ENCODE peak calls at places on chromosome X, in nine cellular contexts. One of them, this sample, is unnamed.

GRCh38 chrX:78658851-78659744 is at the start of gene RTL3:
- DNase-seq in iPS DF 6.9: no peak
- DNase-seq in stimulated activated effector memory CD8-positive, alpha-beta T cell treated with anti-CD3 and anti-CD28 coated beads, Interleukin-12 subunit alpha, Interleukin-12 subunit beta, amount 100 ng/mL, for 72 hours: no peak
- DNase-seq in stimulated activated CD8-positive, alpha-beta memory T cell treated with anti-CD3 and anti-CD28 coated beads, Interleukin-2, amount 100 ng/mL, for 48 hours: no peak
- DNase-seq in amygdala: no peak
- DNase-seq in ACHN: no peak
- DNase-seq in A549: no peak
- DNase-seq in stimulated activated CD4-positive, alpha-beta T cell treated with anti-CD3 and anti-CD28 coated beads, Interleukin-1b, Interleukin-23, amount 100 ng/mL, for 24 hours: no peak
- DNase-seq in HuH-7: no peak
- DNase-seq in this sample: no peak

GRCh38 chrX:20802036-20802435 is 535.3 kb upstream of the RPS6KA3 start:
- DNase-seq in A549: no peak
- DNase-seq in stimulated activated effector memory CD8-positive, alpha-beta T cell treated with anti-CD3 and anti-CD28 coated beads, Interleukin-12 subunit alpha, Interleukin-12 subunit beta, amount 100 ng/mL, for 72 hours: no peak
- DNase-seq in iPS DF 6.9: no peak
- DNase-seq in stimulated activated CD4-positive, alpha-beta T cell treated with anti-CD3 and anti-CD28 coated beads, Interleukin-1b, Interleukin-23, amount 100 ng/mL, for 24 hours: no peak
- DNase-seq in stimulated activated CD8-positive, alpha-beta memory T cell treated with anti-CD3 and anti-CD28 coated beads, Interleukin-2, amount 100 ng/mL, for 48 hours: no peak
- DNase-seq in amygdala: no peak
- DNase-seq in HuH-7: no peak
- DNase-seq in ACHN: no peak
- DNase-seq in this sample: no peak

GRCh38 chrX:120468479-120468824 is 644 bp downstream of the LAMP2 start:
- DNase-seq in stimulated activated CD4-positive, alpha-beta T cell treated with anti-CD3 and anti-CD28 coated beads, Interleukin-1b, Interleukin-23, amount 100 ng/mL, for 24 hours: no peak
- DNase-seq in amygdala: no peak
- DNase-seq in A549: no peak
- DNase-seq in ACHN: no peak
- DNase-seq in stimulated activated effector memory CD8-positive, alpha-beta T cell treated with anti-CD3 and anti-CD28 coated beads, Interleukin-12 subunit alpha, Interleukin-12 subunit beta, amount 100 ng/mL, for 72 hours: no peak
- DNase-seq in iPS DF 6.9: no peak
- DNase-seq in HuH-7: no peak
- DNase-seq in stimulated activated CD8-positive, alpha-beta memory T cell treated with anti-CD3 and anti-CD28 coated beads, Interleukin-2, amount 100 ng/mL, for 48 hours: no peak
- DNase-seq in this sample: no peak

GRCh38 chrX:43881410-43882293 is 598 bp downstream of the MAOB start:
- DNase-seq in stimulated activated CD8-positive, alpha-beta memory T cell treated with anti-CD3 and anti-CD28 coated beads, Interleukin-2, amount 100 ng/mL, for 48 hours: no peak
- DNase-seq in stimulated activated CD4-positive, alpha-beta T cell treated with anti-CD3 and anti-CD28 coated beads, Interleukin-1b, Interleukin-23, amount 100 ng/mL, for 24 hours: no peak
- DNase-seq in HuH-7: peak
- DNase-seq in iPS DF 6.9: no peak
- DNase-seq in ACHN: no peak
- DNase-seq in amygdala: no peak
- DNase-seq in stimulated activated effector memory CD8-positive, alpha-beta T cell treated with anti-CD3 and anti-CD28 coated beads, Interleukin-12 subunit alpha, Interleukin-12 subunit beta, amount 100 ng/mL, for 72 hours: no peak
- DNase-seq in A549: no peak
- DNase-seq in this sample: no peak

GRCh38 chrX:446243-446642 is 59.5 kb upstream of the PPP2R3B start:
- DNase-seq in stimulated activated CD8-positive, alpha-beta memory T cell treated with anti-CD3 and anti-CD28 coated beads, Interleukin-2, amount 100 ng/mL, for 48 hours: no peak
- DNase-seq in HuH-7: no peak
- DNase-seq in A549: no peak
- DNase-seq in stimulated activated effector memory CD8-positive, alpha-beta T cell treated with anti-CD3 and anti-CD28 coated beads, Interleukin-12 subunit alpha, Interleukin-12 subunit beta, amount 100 ng/mL, for 72 hours: no peak
- DNase-seq in iPS DF 6.9: peak
- DNase-seq in amygdala: no peak
- DNase-seq in ACHN: no peak
- DNase-seq in stimulated activated CD4-positive, alpha-beta T cell treated with anti-CD3 and anti-CD28 coated beads, Interleukin-1b, Interleukin-23, amount 100 ng/mL, for 24 hours: no peak
- DNase-seq in this sample: no peak

GRCh38 chrX:110450050-110450449 is 91.4 kb downstream of the RTL9 start:
- DNase-seq in stimulated activated effector memory CD8-positive, alpha-beta T cell treated with anti-CD3 and anti-CD28 coated beads, Interleukin-12 subunit alpha, Interleukin-12 subunit beta, amount 100 ng/mL, for 72 hours: peak
- DNase-seq in stimulated activated CD4-positive, alpha-beta T cell treated with anti-CD3 and anti-CD28 coated beads, Interleukin-1b, Interleukin-23, amount 100 ng/mL, for 24 hours: peak
- DNase-seq in A549: peak
- DNase-seq in ACHN: peak
- DNase-seq in HuH-7: peak
- DNase-seq in stimulated activated CD8-positive, alpha-beta memory T cell treated with anti-CD3 and anti-CD28 coated beads, Interleukin-2, amount 100 ng/mL, for 48 hours: peak
- DNase-seq in amygdala: peak
- DNase-seq in iPS DF 6.9: peak
- DNase-seq in this sample: peak

GRCh38 chrX:7996414-7996813 is 69.2 kb upstream of the PNPLA4 start:
- DNase-seq in iPS DF 6.9: no peak
- DNase-seq in stimulated activated effector memory CD8-positive, alpha-beta T cell treated with anti-CD3 and anti-CD28 coated beads, Interleukin-12 subunit alpha, Interleukin-12 subunit beta, amount 100 ng/mL, for 72 hours: no peak
- DNase-seq in HuH-7: peak
- DNase-seq in amygdala: no peak
- DNase-seq in A549: no peak
- DNase-seq in stimulated activated CD8-positive, alpha-beta memory T cell treated with anti-CD3 and anti-CD28 coated beads, Interleukin-2, amount 100 ng/mL, for 48 hours: no peak
- DNase-seq in ACHN: peak
- DNase-seq in stimulated activated CD4-positive, alpha-beta T cell treated with anti-CD3 and anti-CD28 coated beads, Interleukin-1b, Interleukin-23, amount 100 ng/mL, for 24 hours: no peak
- DNase-seq in this sample: peak

GRCh38 chrX:150854856-150855255 is 43.6 kb downstream of the CD99L2 start:
- DNase-seq in ACHN: no peak
- DNase-seq in stimulated activated CD4-positive, alpha-beta T cell treated with anti-CD3 and anti-CD28 coated beads, Interleukin-1b, Interleukin-23, amount 100 ng/mL, for 24 hours: no peak
- DNase-seq in iPS DF 6.9: no peak
- DNase-seq in A549: no peak
- DNase-seq in amygdala: no peak
- DNase-seq in stimulated activated CD8-positive, alpha-beta memory T cell treated with anti-CD3 and anti-CD28 coated beads, Interleukin-2, amount 100 ng/mL, for 48 hours: no peak
- DNase-seq in HuH-7: no peak
- DNase-seq in stimulated activated effector memory CD8-positive, alpha-beta T cell treated with anti-CD3 and anti-CD28 coated beads, Interleukin-12 subunit alpha, Interleukin-12 subunit beta, amount 100 ng/mL, for 72 hours: no peak
- DNase-seq in this sample: no peak

GRCh38 chrX:24999501-24999900 is 16.3 kb downstream of the ARX start:
- DNase-seq in stimulated activated effector memory CD8-positive, alpha-beta T cell treated with anti-CD3 and anti-CD28 coated beads, Interleukin-12 subunit alpha, Interleukin-12 subunit beta, amount 100 ng/mL, for 72 hours: no peak
- DNase-seq in ACHN: no peak
- DNase-seq in stimulated activated CD8-positive, alpha-beta memory T cell treated with anti-CD3 and anti-CD28 coated beads, Interleukin-2, amount 100 ng/mL, for 48 hours: no peak
- DNase-seq in A549: no peak
- DNase-seq in stimulated activated CD4-positive, alpha-beta T cell treated with anti-CD3 and anti-CD28 coated beads, Interleukin-1b, Interleukin-23, amount 100 ng/mL, for 24 hours: no peak
- DNase-seq in amygdala: no peak
- DNase-seq in HuH-7: no peak
- DNase-seq in iPS DF 6.9: no peak
- DNase-seq in this sample: no peak

GRCh38 chrX:153495362-153495751 is 577 bp downstream of the BGN start:
- DNase-seq in stimulated activated CD4-positive, alpha-beta T cell treated with anti-CD3 and anti-CD28 coated beads, Interleukin-1b, Interleukin-23, amount 100 ng/mL, for 24 hours: no peak
- DNase-seq in amygdala: peak
- DNase-seq in HuH-7: no peak
- DNase-seq in A549: no peak
- DNase-seq in ACHN: no peak
- DNase-seq in stimulated activated effector memory CD8-positive, alpha-beta T cell treated with anti-CD3 and anti-CD28 coated beads, Interleukin-12 subunit alpha, Interleukin-12 subunit beta, amount 100 ng/mL, for 72 hours: no peak
- DNase-seq in iPS DF 6.9: no peak
- DNase-seq in stimulated activated CD8-positive, alpha-beta memory T cell treated with anti-CD3 and anti-CD28 coated beads, Interleukin-2, amount 100 ng/mL, for 48 hours: no peak
- DNase-seq in this sample: no peak

GRCh38 chrX:10052906-10053625 is 85.9 kb downstream of the CLDN34 start:
- DNase-seq in stimulated activated CD8-positive, alpha-beta memory T cell treated with anti-CD3 and anti-CD28 coated beads, Interleukin-2, amount 100 ng/mL, for 48 hours: no peak
- DNase-seq in A549: no peak
- DNase-seq in HuH-7: no peak
- DNase-seq in ACHN: no peak
- DNase-seq in stimulated activated CD4-positive, alpha-beta T cell treated with anti-CD3 and anti-CD28 coated beads, Interleukin-1b, Interleukin-23, amount 100 ng/mL, for 24 hours: no peak
- DNase-seq in amygdala: peak
- DNase-seq in stimulated activated effector memory CD8-positive, alpha-beta T cell treated with anti-CD3 and anti-CD28 coated beads, Interleukin-12 subunit alpha, Interleukin-12 subunit beta, amount 100 ng/mL, for 72 hours: no peak
- DNase-seq in iPS DF 6.9: no peak
- DNase-seq in this sample: no peak

GRCh38 chrX:25853002-25853479 is 285.1 kb upstream of the MAGEB18 start:
- DNase-seq in stimulated activated effector memory CD8-positive, alpha-beta T cell treated with anti-CD3 and anti-CD28 coated beads, Interleukin-12 subunit alpha, Interleukin-12 subunit beta, amount 100 ng/mL, for 72 hours: no peak
- DNase-seq in ACHN: no peak
- DNase-seq in amygdala: no peak
- DNase-seq in A549: no peak
- DNase-seq in stimulated activated CD4-positive, alpha-beta T cell treated with anti-CD3 and anti-CD28 coated beads, Interleukin-1b, Interleukin-23, amount 100 ng/mL, for 24 hours: no peak
- DNase-seq in stimulated activated CD8-positive, alpha-beta memory T cell treated with anti-CD3 and anti-CD28 coated beads, Interleukin-2, amount 100 ng/mL, for 48 hours: no peak
- DNase-seq in HuH-7: no peak
- DNase-seq in iPS DF 6.9: no peak
- DNase-seq in this sample: no peak

GRCh38 chrX:1883772-1884171 is 268.9 kb downstream of the ASMT start:
- DNase-seq in stimulated activated CD4-positive, alpha-beta T cell treated with anti-CD3 and anti-CD28 coated beads, Interleukin-1b, Interleukin-23, amount 100 ng/mL, for 24 hours: no peak
- DNase-seq in iPS DF 6.9: no peak
- DNase-seq in HuH-7: no peak
- DNase-seq in stimulated activated effector memory CD8-positive, alpha-beta T cell treated with anti-CD3 and anti-CD28 coated beads, Interleukin-12 subunit alpha, Interleukin-12 subunit beta, amount 100 ng/mL, for 72 hours: no peak
- DNase-seq in ACHN: no peak
- DNase-seq in stimulated activated CD8-positive, alpha-beta memory T cell treated with anti-CD3 and anti-CD28 coated beads, Interleukin-2, amount 100 ng/mL, for 48 hours: no peak
- DNase-seq in A549: no peak
- DNase-seq in amygdala: no peak
- DNase-seq in this sample: no peak

GRCh38 chrX:16457239-16457638 is 192.7 kb upstream of the S100G start:
- DNase-seq in iPS DF 6.9: no peak
- DNase-seq in ACHN: no peak
- DNase-seq in HuH-7: no peak
- DNase-seq in stimulated activated CD4-positive, alpha-beta T cell treated with anti-CD3 and anti-CD28 coated beads, Interleukin-1b, Interleukin-23, amount 100 ng/mL, for 24 hours: no peak
- DNase-seq in stimulated activated effector memory CD8-positive, alpha-beta T cell treated with anti-CD3 and anti-CD28 coated beads, Interleukin-12 subunit alpha, Interleukin-12 subunit beta, amount 100 ng/mL, for 72 hours: no peak
- DNase-seq in stimulated activated CD8-positive, alpha-beta memory T cell treated with anti-CD3 and anti-CD28 coated beads, Interleukin-2, amount 100 ng/mL, for 48 hours: no peak
- DNase-seq in A549: no peak
- DNase-seq in amygdala: no peak
- DNase-seq in this sample: no peak

GRCh38 chrX:101602077-101602476 is 15.7 kb downstream of the ARMCX6 start:
- DNase-seq in HuH-7: no peak
- DNase-seq in stimulated activated CD4-positive, alpha-beta T cell treated with anti-CD3 and anti-CD28 coated beads, Interleukin-1b, Interleukin-23, amount 100 ng/mL, for 24 hours: no peak
- DNase-seq in ACHN: no peak
- DNase-seq in stimulated activated effector memory CD8-positive, alpha-beta T cell treated with anti-CD3 and anti-CD28 coated beads, Interleukin-12 subunit alpha, Interleukin-12 subunit beta, amount 100 ng/mL, for 72 hours: no peak
- DNase-seq in stimulated activated CD8-positive, alpha-beta memory T cell treated with anti-CD3 and anti-CD28 coated beads, Interleukin-2, amount 100 ng/mL, for 48 hours: no peak
- DNase-seq in A549: no peak
- DNase-seq in iPS DF 6.9: no peak
- DNase-seq in amygdala: no peak
- DNase-seq in this sample: no peak

GRCh38 chrX:38860106-38861013 is 59.1 kb downstream of the MID1IP1 start:
- DNase-seq in A549: no peak
- DNase-seq in ACHN: no peak
- DNase-seq in amygdala: no peak
- DNase-seq in stimulated activated CD4-positive, alpha-beta T cell treated with anti-CD3 and anti-CD28 coated beads, Interleukin-1b, Interleukin-23, amount 100 ng/mL, for 24 hours: peak
- DNase-seq in HuH-7: no peak
- DNase-seq in stimulated activated CD8-positive, alpha-beta memory T cell treated with anti-CD3 and anti-CD28 coated beads, Interleukin-2, amount 100 ng/mL, for 48 hours: peak
- DNase-seq in iPS DF 6.9: no peak
- DNase-seq in stimulated activated effector memory CD8-positive, alpha-beta T cell treated with anti-CD3 and anti-CD28 coated beads, Interleukin-12 subunit alpha, Interleukin-12 subunit beta, amount 100 ng/mL, for 72 hours: no peak
- DNase-seq in this sample: no peak

GRCh38 chrX:123422875-123423274 is 238.8 kb downstream of the GRIA3 start:
- DNase-seq in ACHN: peak
- DNase-seq in stimulated activated CD4-positive, alpha-beta T cell treated with anti-CD3 and anti-CD28 coated beads, Interleukin-1b, Interleukin-23, amount 100 ng/mL, for 24 hours: no peak
- DNase-seq in stimulated activated CD8-positive, alpha-beta memory T cell treated with anti-CD3 and anti-CD28 coated beads, Interleukin-2, amount 100 ng/mL, for 48 hours: no peak
- DNase-seq in amygdala: no peak
- DNase-seq in stimulated activated effector memory CD8-positive, alpha-beta T cell treated with anti-CD3 and anti-CD28 coated beads, Interleukin-12 subunit alpha, Interleukin-12 subunit beta, amount 100 ng/mL, for 72 hours: no peak
- DNase-seq in HuH-7: peak
- DNase-seq in A549: peak
- DNase-seq in iPS DF 6.9: no peak
- DNase-seq in this sample: peak

GRCh38 chrX:16839224-16839851 is 30.8 kb downstream of the RBBP7 start:
- DNase-seq in iPS DF 6.9: no peak
- DNase-seq in stimulated activated effector memory CD8-positive, alpha-beta T cell treated with anti-CD3 and anti-CD28 coated beads, Interleukin-12 subunit alpha, Interleukin-12 subunit beta, amount 100 ng/mL, for 72 hours: no peak
- DNase-seq in ACHN: no peak
- DNase-seq in stimulated activated CD4-positive, alpha-beta T cell treated with anti-CD3 and anti-CD28 coated beads, Interleukin-1b, Interleukin-23, amount 100 ng/mL, for 24 hours: no peak
- DNase-seq in amygdala: no peak
- DNase-seq in HuH-7: no peak
- DNase-seq in stimulated activated CD8-positive, alpha-beta memory T cell treated with anti-CD3 and anti-CD28 coated beads, Interleukin-2, amount 100 ng/mL, for 48 hours: no peak
- DNase-seq in A549: no peak
- DNase-seq in this sample: no peak

GRCh38 chrX:151984328-151984727 is 9.9 kb upstream of the GABRE start:
- DNase-seq in A549: no peak
- DNase-seq in ACHN: no peak
- DNase-seq in iPS DF 6.9: no peak
- DNase-seq in stimulated activated CD4-positive, alpha-beta T cell treated with anti-CD3 and anti-CD28 coated beads, Interleukin-1b, Interleukin-23, amount 100 ng/mL, for 24 hours: no peak
- DNase-seq in stimulated activated effector memory CD8-positive, alpha-beta T cell treated with anti-CD3 and anti-CD28 coated beads, Interleukin-12 subunit alpha, Interleukin-12 subunit beta, amount 100 ng/mL, for 72 hours: no peak
- DNase-seq in HuH-7: no peak
- DNase-seq in stimulated activated CD8-positive, alpha-beta memory T cell treated with anti-CD3 and anti-CD28 coated beads, Interleukin-2, amount 100 ng/mL, for 48 hours: no peak
- DNase-seq in amygdala: no peak
- DNase-seq in this sample: no peak

GRCh38 chrX:80648023-80648422 is 161.7 kb downstream of the BRWD3 start:
- DNase-seq in iPS DF 6.9: no peak
- DNase-seq in stimulated activated effector memory CD8-positive, alpha-beta T cell treated with anti-CD3 and anti-CD28 coated beads, Interleukin-12 subunit alpha, Interleukin-12 subunit beta, amount 100 ng/mL, for 72 hours: no peak
- DNase-seq in HuH-7: no peak
- DNase-seq in ACHN: peak
- DNase-seq in amygdala: no peak
- DNase-seq in stimulated activated CD4-positive, alpha-beta T cell treated with anti-CD3 and anti-CD28 coated beads, Interleukin-1b, Interleukin-23, amount 100 ng/mL, for 24 hours: no peak
- DNase-seq in A549: peak
- DNase-seq in stimulated activated CD8-positive, alpha-beta memory T cell treated with anti-CD3 and anti-CD28 coated beads, Interleukin-2, amount 100 ng/mL, for 48 hours: no peak
- DNase-seq in this sample: peak

GRCh38 chrX:9676311-9676710 is 89.3 kb downstream of the GPR143 start:
- DNase-seq in stimulated activated effector memory CD8-positive, alpha-beta T cell treated with anti-CD3 and anti-CD28 coated beads, Interleukin-12 subunit alpha, Interleukin-12 subunit beta, amount 100 ng/mL, for 72 hours: no peak
- DNase-seq in A549: no peak
- DNase-seq in stimulated activated CD8-positive, alpha-beta memory T cell treated with anti-CD3 and anti-CD28 coated beads, Interleukin-2, amount 100 ng/mL, for 48 hours: no peak
- DNase-seq in ACHN: no peak
- DNase-seq in stimulated activated CD4-positive, alpha-beta T cell treated with anti-CD3 and anti-CD28 coated beads, Interleukin-1b, Interleukin-23, amount 100 ng/mL, for 24 hours: no peak
- DNase-seq in iPS DF 6.9: no peak
- DNase-seq in amygdala: no peak
- DNase-seq in HuH-7: no peak
- DNase-seq in this sample: no peak

GRCh38 chrX:37847733-37848197 is 394 bp upstream of the DYNLT3 start:
- DNase-seq in A549: no peak
- DNase-seq in iPS DF 6.9: no peak
- DNase-seq in amygdala: no peak
- DNase-seq in stimulated activated CD4-positive, alpha-beta T cell treated with anti-CD3 and anti-CD28 coated beads, Interleukin-1b, Interleukin-23, amount 100 ng/mL, for 24 hours: no peak
- DNase-seq in ACHN: no peak
- DNase-seq in stimulated activated effector memory CD8-positive, alpha-beta T cell treated with anti-CD3 and anti-CD28 coated beads, Interleukin-12 subunit alpha, Interleukin-12 subunit beta, amount 100 ng/mL, for 72 hours: no peak
- DNase-seq in HuH-7: no peak
- DNase-seq in stimulated activated CD8-positive, alpha-beta memory T cell treated with anti-CD3 and anti-CD28 coated beads, Interleukin-2, amount 100 ng/mL, for 48 hours: no peak
- DNase-seq in this sample: no peak

GRCh38 chrX:15469613-15470012 is 23.5 kb downstream of the PIR start:
- DNase-seq in iPS DF 6.9: no peak
- DNase-seq in stimulated activated CD8-positive, alpha-beta memory T cell treated with anti-CD3 and anti-CD28 coated beads, Interleukin-2, amount 100 ng/mL, for 48 hours: no peak
- DNase-seq in stimulated activated effector memory CD8-positive, alpha-beta T cell treated with anti-CD3 and anti-CD28 coated beads, Interleukin-12 subunit alpha, Interleukin-12 subunit beta, amount 100 ng/mL, for 72 hours: no peak
- DNase-seq in stimulated activated CD4-positive, alpha-beta T cell treated with anti-CD3 and anti-CD28 coated beads, Interleukin-1b, Interleukin-23, amount 100 ng/mL, for 24 hours: no peak
- DNase-seq in amygdala: no peak
- DNase-seq in A549: no peak
- DNase-seq in HuH-7: no peak
- DNase-seq in ACHN: no peak
- DNase-seq in this sample: no peak

GRCh38 chrX:346034-346813 is 27.6 kb upstream of the GTPBP6 start:
- DNase-seq in amygdala: no peak
- DNase-seq in HuH-7: no peak
- DNase-seq in stimulated activated CD8-positive, alpha-beta memory T cell treated with anti-CD3 and anti-CD28 coated beads, Interleukin-2, amount 100 ng/mL, for 48 hours: no peak
- DNase-seq in stimulated activated CD4-positive, alpha-beta T cell treated with anti-CD3 and anti-CD28 coated beads, Interleukin-1b, Interleukin-23, amount 100 ng/mL, for 24 hours: no peak
- DNase-seq in stimulated activated effector memory CD8-positive, alpha-beta T cell treated with anti-CD3 and anti-CD28 coated beads, Interleukin-12 subunit alpha, Interleukin-12 subunit beta, amount 100 ng/mL, for 72 hours: no peak
- DNase-seq in A549: no peak
- DNase-seq in iPS DF 6.9: no peak
- DNase-seq in ACHN: no peak
- DNase-seq in this sample: no peak

GRCh38 chrX:13159886-13160285 is 115.5 kb upstream of the FAM9C start:
- DNase-seq in stimulated activated CD8-positive, alpha-beta memory T cell treated with anti-CD3 and anti-CD28 coated beads, Interleukin-2, amount 100 ng/mL, for 48 hours: no peak
- DNase-seq in HuH-7: no peak
- DNase-seq in A549: no peak
- DNase-seq in iPS DF 6.9: no peak
- DNase-seq in ACHN: no peak
- DNase-seq in stimulated activated CD4-positive, alpha-beta T cell treated with anti-CD3 and anti-CD28 coated beads, Interleukin-1b, Interleukin-23, amount 100 ng/mL, for 24 hours: no peak
- DNase-seq in amygdala: no peak
- DNase-seq in stimulated activated effector memory CD8-positive, alpha-beta T cell treated with anti-CD3 and anti-CD28 coated beads, Interleukin-12 subunit alpha, Interleukin-12 subunit beta, amount 100 ng/mL, for 72 hours: no peak
- DNase-seq in this sample: no peak

GRCh38 chrX:154093965-154094364 is 3.6 kb downstream of the MECP2 start:
- DNase-seq in stimulated activated CD4-positive, alpha-beta T cell treated with anti-CD3 and anti-CD28 coated beads, Interleukin-1b, Interleukin-23, amount 100 ng/mL, for 24 hours: no peak
- DNase-seq in A549: no peak
- DNase-seq in amygdala: no peak
- DNase-seq in stimulated activated CD8-positive, alpha-beta memory T cell treated with anti-CD3 and anti-CD28 coated beads, Interleukin-2, amount 100 ng/mL, for 48 hours: no peak
- DNase-seq in HuH-7: no peak
- DNase-seq in stimulated activated effector memory CD8-positive, alpha-beta T cell treated with anti-CD3 and anti-CD28 coated beads, Interleukin-12 subunit alpha, Interleukin-12 subunit beta, amount 100 ng/mL, for 72 hours: no peak
- DNase-seq in ACHN: no peak
- DNase-seq in iPS DF 6.9: no peak
- DNase-seq in this sample: no peak

GRCh38 chrX:50813843-50814661 is at the start of gene SHROOM4:
- DNase-seq in stimulated activated effector memory CD8-positive, alpha-beta T cell treated with anti-CD3 and anti-CD28 coated beads, Interleukin-12 subunit alpha, Interleukin-12 subunit beta, amount 100 ng/mL, for 72 hours: no peak
- DNase-seq in ACHN: peak
- DNase-seq in HuH-7: peak
- DNase-seq in A549: no peak
- DNase-seq in amygdala: peak
- DNase-seq in stimulated activated CD8-positive, alpha-beta memory T cell treated with anti-CD3 and anti-CD28 coated beads, Interleukin-2, amount 100 ng/mL, for 48 hours: no peak
- DNase-seq in stimulated activated CD4-positive, alpha-beta T cell treated with anti-CD3 and anti-CD28 coated beads, Interleukin-1b, Interleukin-23, amount 100 ng/mL, for 24 hours: no peak
- DNase-seq in iPS DF 6.9: peak
- DNase-seq in this sample: no peak

GRCh38 chrX:27807690-27808089 is at the start of gene MAGEB10:
- DNase-seq in amygdala: no peak
- DNase-seq in ACHN: no peak
- DNase-seq in stimulated activated effector memory CD8-positive, alpha-beta T cell treated with anti-CD3 and anti-CD28 coated beads, Interleukin-12 subunit alpha, Interleukin-12 subunit beta, amount 100 ng/mL, for 72 hours: no peak
- DNase-seq in iPS DF 6.9: no peak
- DNase-seq in HuH-7: no peak
- DNase-seq in A549: no peak
- DNase-seq in stimulated activated CD8-positive, alpha-beta memory T cell treated with anti-CD3 and anti-CD28 coated beads, Interleukin-2, amount 100 ng/mL, for 48 hours: no peak
- DNase-seq in stimulated activated CD4-positive, alpha-beta T cell treated with anti-CD3 and anti-CD28 coated beads, Interleukin-1b, Interleukin-23, amount 100 ng/mL, for 24 hours: no peak
- DNase-seq in this sample: no peak

GRCh38 chrX:150253946-150254615 is 109.0 kb upstream of the MAMLD1 start:
- DNase-seq in amygdala: no peak
- DNase-seq in iPS DF 6.9: no peak
- DNase-seq in ACHN: no peak
- DNase-seq in HuH-7: no peak
- DNase-seq in stimulated activated CD4-positive, alpha-beta T cell treated with anti-CD3 and anti-CD28 coated beads, Interleukin-1b, Interleukin-23, amount 100 ng/mL, for 24 hours: no peak
- DNase-seq in stimulated activated effector memory CD8-positive, alpha-beta T cell treated with anti-CD3 and anti-CD28 coated beads, Interleukin-12 subunit alpha, Interleukin-12 subunit beta, amount 100 ng/mL, for 72 hours: no peak
- DNase-seq in stimulated activated CD8-positive, alpha-beta memory T cell treated with anti-CD3 and anti-CD28 coated beads, Interleukin-2, amount 100 ng/mL, for 48 hours: no peak
- DNase-seq in A549: no peak
- DNase-seq in this sample: no peak

GRCh38 chrX:43581888-43582539 is 74.1 kb upstream of the MAOA start:
- DNase-seq in stimulated activated effector memory CD8-positive, alpha-beta T cell treated with anti-CD3 and anti-CD28 coated beads, Interleukin-12 subunit alpha, Interleukin-12 subunit beta, amount 100 ng/mL, for 72 hours: no peak
- DNase-seq in amygdala: no peak
- DNase-seq in iPS DF 6.9: no peak
- DNase-seq in HuH-7: no peak
- DNase-seq in A549: no peak
- DNase-seq in ACHN: no peak
- DNase-seq in stimulated activated CD8-positive, alpha-beta memory T cell treated with anti-CD3 and anti-CD28 coated beads, Interleukin-2, amount 100 ng/mL, for 48 hours: no peak
- DNase-seq in stimulated activated CD4-positive, alpha-beta T cell treated with anti-CD3 and anti-CD28 coated beads, Interleukin-1b, Interleukin-23, amount 100 ng/mL, for 24 hours: no peak
- DNase-seq in this sample: no peak

GRCh38 chrX:139739138-139739537 is 31.2 kb upstream of the MCF2 start:
- DNase-seq in stimulated activated CD4-positive, alpha-beta T cell treated with anti-CD3 and anti-CD28 coated beads, Interleukin-1b, Interleukin-23, amount 100 ng/mL, for 24 hours: no peak
- DNase-seq in iPS DF 6.9: no peak
- DNase-seq in stimulated activated effector memory CD8-positive, alpha-beta T cell treated with anti-CD3 and anti-CD28 coated beads, Interleukin-12 subunit alpha, Interleukin-12 subunit beta, amount 100 ng/mL, for 72 hours: peak
- DNase-seq in amygdala: no peak
- DNase-seq in stimulated activated CD8-positive, alpha-beta memory T cell treated with anti-CD3 and anti-CD28 coated beads, Interleukin-2, amount 100 ng/mL, for 48 hours: peak
- DNase-seq in ACHN: no peak
- DNase-seq in A549: no peak
- DNase-seq in HuH-7: no peak
- DNase-seq in this sample: no peak

This sample was measured in Karpas-422.